ENCODE peak calls at places on chromosomes 6 and 20, in ten cellular contexts. Y is thyroid gland, D is pancreas, G is aorta, S is left ventricle myocardium inferior, B is Panc1, E is PC-3, J is A549, I is thoracic aorta, L is GM12878. H is an unnamed sample. For H3K4me1, the result is how much of the 10 kb centered on the place peaks cover.

GRCh38 chr6:142469220-142469619 is 167.4 kb downstream of the ADGRG6 start:
- DNase-seq in I (no peak), Y (no peak), J (no peak), G (no peak), D (no peak), E (no peak), B (no peak), L (no peak), S (no peak), H (no peak)

GRCh38 chr20:48603819-48604405 is 223.9 kb downstream of the PREX1 start:
- DNase-seq in I (no peak), J (no peak), L (no peak), S (no peak), B (no peak), D (no peak), E (no peak), Y (no peak), G (no peak), H (peak)

GRCh38 chr20:723756-724155 is 44.5 kb downstream of the SLC52A3 start:
- DNase-seq in Y (no peak), J (no peak), L (no peak), S (peak), G (peak), I (no peak), D (no peak), E (peak), B (no peak), H (no peak)

GRCh38 chr6:135362124-135362523 is 135.4 kb downstream of the AHI1 start:
- DNase-seq in G (no peak), J (no peak), Y (no peak), S (no peak), B (no peak), I (no peak), L (no peak), E (no peak), D (no peak), H (no peak)

GRCh38 chr20:33437141-33437911 is 6.2 kb downstream of the SNTA1 start:
- DNase-seq in G (peak), S (peak), L (no peak), E (no peak), I (no peak), Y (peak), J (no peak), B (no peak), D (no peak), H (no peak)

GRCh38 chr6:34926655-34927054 is 37.6 kb downstream of the ANKS1A start:
- DNase-seq in J (no peak), Y (no peak), D (no peak), E (peak), S (no peak), I (no peak), L (no peak), B (no peak), G (no peak), H (no peak)

GRCh38 chr6:170269151-170269872 is 21.6 kb downstream of the DLL1 start:
- DNase-seq in J (no peak), B (no peak), Y (no peak), L (no peak), D (peak), I (no peak), S (no peak), E (no peak), G (no peak), H (no peak)

GRCh38 chr20:17936306-17936790 is 32.2 kb downstream of the SNX5 start:
- DNase-seq in G (no peak), J (no peak), Y (no peak), L (no peak), D (no peak), I (peak), B (no peak), S (no peak), E (no peak), H (no peak)

GRCh38 chr6:110814488-110815259 is 595 bp downstream of the CDK19 start:
- DNase-seq in I (no peak), Y (peak), G (peak), S (peak), E (peak), D (peak), L (no peak), J (peak), B (no peak), H (peak)

GRCh38 chr6:148999501-148999900 is 252.7 kb downstream of the UST start:
- DNase-seq in I (no peak), Y (no peak), S (no peak), G (no peak), D (no peak), B (no peak), E (peak), J (no peak), L (no peak), H (no peak)

GRCh38 chr20:44087051-44087856 is 99.7 kb downstream of the JPH2 start:
- DNase-seq in S (no peak), L (no peak), I (no peak), Y (no peak), J (no peak), E (no peak), G (no peak), D (no peak), B (no peak), H (no peak)

GRCh38 chr6:90720404-90720803 is 133.5 kb upstream of the MAP3K7 start:
- DNase-seq in B (no peak), Y (no peak), J (no peak), I (no peak), E (no peak), G (no peak), L (no peak), S (no peak), D (no peak), H (no peak)

GRCh38 chr6:12150812-12151432 is 138.8 kb downstream of the HIVEP1 start:
- DNase-seq in E (peak), I (no peak), Y (peak), L (no peak), B (no peak), G (no peak), J (peak), D (no peak), S (no peak), H (peak)

GRCh38 chr6:122122686-122123085 is 276.8 kb upstream of the HSF2 start:
- DNase-seq in Y (no peak), L (no peak), J (no peak), D (no peak), G (no peak), S (no peak), I (no peak), B (no peak), E (no peak), H (no peak)

GRCh38 chr6:74785236-74785635 is 420.6 kb downstream of the COL12A1 start:
- DNase-seq in L (no peak), D (no peak), G (no peak), S (no peak), Y (no peak), E (no peak), J (no peak), B (no peak), I (no peak), H (no peak)

GRCh38 chr20:48763183-48764030 is 64.4 kb downstream of the PREX1 start:
- DNase-seq in E (no peak), Y (no peak), S (peak), L (no peak), B (no peak), G (peak), I (no peak), J (no peak), D (no peak), H (no peak)

GRCh38 chr6:29504961-29505360 is 17.2 kb upstream of the MAS1L start:
- DNase-seq in S (no peak), Y (no peak), E (no peak), I (no peak), J (no peak), L (no peak), G (no peak), B (no peak), D (peak), H (no peak)

GRCh38 chr20:7736336-7736735 is 203.9 kb downstream of the HAO1 start:
- DNase-seq in E (peak), Y (no peak), S (no peak), L (no peak), J (no peak), D (no peak), G (no peak), I (no peak), B (no peak), H (no peak)

GRCh38 chr6:140485740-140486467 is 1111.5 kb upstream of the CITED2 start:
- DNase-seq in I (peak), L (peak), D (peak), S (no peak), B (peak), J (peak), E (peak), Y (peak), G (peak), H (no peak)

GRCh38 chr6:135493218-135493961 is 4.2 kb downstream of the AHI1 start:
- DNase-seq in J (no peak), E (peak), G (no peak), D (no peak), L (no peak), B (no peak), S (no peak), I (no peak), Y (no peak), H (no peak)

GRCh38 chr20:21515300-21516179 is 1.7 kb upstream of the NKX2-2 start:
- DNase-seq in G (no peak), L (no peak), B (no peak), D (no peak), J (no peak), E (no peak), I (no peak), Y (no peak), S (no peak), H (no peak)

GRCh38 chr6:33206027-33206863 is 1.8 kb downstream of the HSD17B8 start:
- DNase-seq in Y (no peak), S (no peak), J (no peak), D (no peak), G (no peak), I (no peak), L (no peak), E (no peak), B (no peak), H (no peak)

GRCh38 chr20:35120012-35120701 is 27.0 kb downstream of the EDEM2 start:
- DNase-seq in B (no peak), S (no peak), Y (peak), G (no peak), I (peak), E (no peak), D (no peak), J (no peak), L (no peak), H (no peak)

DNA sequence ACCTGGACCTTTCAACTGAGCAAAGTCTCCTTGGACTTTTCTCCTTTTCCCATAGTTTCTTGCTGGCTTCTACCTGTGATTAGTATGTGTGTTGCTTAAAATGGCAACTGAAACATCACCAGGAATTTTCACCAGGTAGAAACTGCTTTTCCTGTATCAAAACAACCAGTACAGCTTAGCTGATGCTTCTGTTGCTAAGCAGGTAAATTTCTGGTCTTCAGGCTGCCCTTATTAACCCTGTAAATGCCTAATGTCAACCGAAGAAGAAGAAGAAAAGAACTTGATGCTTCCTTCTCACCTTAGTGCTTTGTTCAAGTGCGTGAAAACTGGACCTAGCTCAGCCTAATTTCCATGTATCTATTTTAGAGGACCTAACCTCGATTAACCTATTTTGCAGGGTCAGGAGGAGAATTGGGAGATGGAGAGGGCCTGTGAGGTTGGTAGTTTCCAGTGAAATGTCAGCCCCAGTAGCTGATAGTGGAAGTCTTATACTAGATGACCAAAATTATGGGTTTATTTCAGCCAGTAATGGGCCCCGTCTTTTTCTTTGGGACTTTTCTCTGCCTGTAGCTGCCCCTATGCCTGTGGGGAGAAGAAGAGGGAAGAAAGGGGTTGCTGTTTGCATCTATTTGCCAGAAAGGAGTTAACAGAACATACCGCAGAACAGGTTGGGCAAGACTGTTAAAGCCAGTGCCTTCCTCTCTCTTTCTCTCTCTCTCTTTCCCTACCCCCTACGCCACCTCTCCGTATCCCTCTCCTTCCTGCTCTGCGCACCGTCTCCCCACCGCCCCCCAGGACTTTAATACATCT is 37.7 kb downstream of the RREB1 start:
- DNase-seq in J (no peak), G (no peak), I (no peak), D (peak), L (no peak), Y (peak), E (peak), B (no peak), S (no peak), H (no peak)
- H3K4me3 ChIP-seq in J (no peak), G (no peak), I (no peak), D (no peak), L (peak), Y (no peak), E (peak), B (no peak), S (no peak), H (no peak)

GRCh38 chr6:39932386-39932785 is 1.9 kb downstream of the MOCS1 start:
- DNase-seq in L (no peak), Y (no peak), J (no peak), E (no peak), I (no peak), B (no peak), S (no peak), G (no peak), D (no peak), H (no peak)

GRCh38 chr6:39931607-39932006 is 2.7 kb downstream of the MOCS1 start:
- DNase-seq in D (no peak), G (no peak), S (no peak), J (no peak), I (no peak), Y (no peak), L (no peak), E (no peak), B (no peak), H (no peak)

GRCh38 chr6:39929039-39929732 is 5.1 kb downstream of the MOCS1 start:
- DNase-seq in I (no peak), L (no peak), S (no peak), D (no peak), B (no peak), G (no peak), J (no peak), E (no peak), Y (no peak), H (no peak)

GRCh38 chr6:39930540-39930939 is 3.7 kb downstream of the MOCS1 start:
- DNase-seq in D (no peak), S (no peak), E (no peak), I (no peak), L (no peak), J (no peak), G (no peak), B (no peak), Y (no peak), H (no peak)

GRCh38 chr6:39929733-39930461 is 4.4 kb downstream of the MOCS1 start:
- DNase-seq in I (no peak), G (no peak), S (no peak), E (peak), D (no peak), L (no peak), B (no peak), Y (no peak), J (no peak), H (no peak)
- H3K4me1 ChIP-seq in I (under half), G (under half), S (half or more), E (under half), D (under half), L (under half), B (under half), Y (under half), J (under half), H (under half)

GRCh38 chr20:9160760-9161159 is 91.9 kb downstream of the PLCB4 start:
- DNase-seq in J (no peak), L (no peak), E (no peak), Y (peak), I (no peak), B (no peak), S (no peak), D (no peak), G (no peak), H (no peak)
- H3K27ac ChIP-seq in J (peak), L (no peak), E (no peak), Y (peak), I (no peak), B (no peak), S (peak), D (no peak), G (no peak), H (no peak)

GRCh38 chr6:39453956-39454524 is 131.5 kb upstream of the KCNK16 start:
- DNase-seq in D (no peak), S (no peak), L (no peak), E (no peak), J (no peak), B (no peak), G (no peak), I (no peak), Y (no peak), H (no peak)
- H3K4me3 ChIP-seq in D (no peak), S (no peak), L (no peak), E (no peak), J (no peak), B (no peak), G (no peak), I (no peak), Y (no peak), H (no peak)

H was measured in Peyer's patch.